ENCODE peak calls at places on chromosomes 13 and 19, in ten cellular contexts. P, N, M, U, A, L, Y, C, S and E are unnamed samples. For H3K4me1, the result is how much of the 10 kb centered on the place peaks cover.

GRCh38 chr13:28548872-28549271 is 53.9 kb upstream of the FLT1 start:
- DNase-seq in Y (no peak), U (peak), L (no peak), A (no peak), M (no peak), P (no peak), S (no peak), C (no peak), N (no peak), E (no peak)

GRCh38 chr19:44512326-44513298 is 12.3 kb upstream of the ZNF180 start:
- DNase-seq in N (no peak), P (no peak), Y (no peak), S (peak), L (no peak), C (peak), M (peak), U (peak), A (no peak), E (no peak)

GRCh38 chr13:41601718-41602445 is 144.5 kb downstream of the RGCC start:
- DNase-seq in M (no peak), S (no peak), P (no peak), U (no peak), C (no peak), A (no peak), N (no peak), Y (no peak), L (no peak), E (no peak)

GRCh38 chr13:51781246-51782022 is 22.5 kb downstream of the DHRS12 start:
- DNase-seq in C (peak), Y (no peak), S (peak), A (no peak), P (no peak), N (no peak), L (no peak), M (peak), U (peak), E (peak)

GRCh38 chr13:21670006-21670882 is 629 bp upstream of the FGF9 start:
- DNase-seq in P (peak), N (peak), S (peak), A (peak), Y (peak), C (peak), U (peak), L (peak), M (peak), E (peak)

GRCh38 chr13:95349267-95349666 is 48.0 kb upstream of the ABCC4 start:
- DNase-seq in Y (no peak), C (no peak), U (no peak), P (no peak), S (no peak), L (no peak), M (no peak), N (no peak), A (peak), E (no peak)

GRCh38 chr13:68369739-68370138 is 1139.6 kb upstream of the PCDH9 start:
- DNase-seq in Y (no peak), A (no peak), C (peak), P (no peak), L (no peak), S (no peak), N (no peak), M (no peak), U (peak), E (no peak)

GRCh38 chr13:49635599-49636433 is 7.5 kb downstream of the ARL11 start:
- DNase-seq in N (no peak), P (peak), Y (no peak), L (no peak), M (peak), S (no peak), C (no peak), U (peak), A (peak), E (no peak)

GRCh38 chr19:3071764-3072163 is 9.5 kb upstream of the TLE5 start:
- DNase-seq in M (no peak), A (no peak), Y (no peak), P (no peak), C (no peak), N (no peak), S (no peak), U (no peak), L (no peak), E (no peak)

GRCh38 chr13:34257980-34258379 is 440.0 kb downstream of the RFC3 start:
- DNase-seq in M (peak), U (no peak), N (no peak), S (no peak), L (no peak), P (no peak), Y (no peak), C (no peak), A (no peak), E (no peak)

GRCh38 chr13:110323172-110323851 is 16.2 kb downstream of the COL4A2 start:
- DNase-seq in C (no peak), S (no peak), P (no peak), N (no peak), M (peak), U (peak), A (no peak), L (no peak), Y (no peak), E (no peak)

GRCh38 chr13:112968380-112968909 is 569 bp upstream of the MCF2L start:
- DNase-seq in M (no peak), C (peak), N (no peak), S (no peak), P (no peak), Y (peak), U (peak), L (peak), A (no peak), E (no peak)

GRCh38 chr19:3029070-3029923 is at the start of gene TLE2:
- DNase-seq in Y (no peak), P (no peak), A (no peak), S (no peak), L (no peak), N (no peak), U (peak), C (peak), M (no peak), E (no peak)

GRCh38 chr19:56162258-56162657 is 13.6 kb upstream of the GALP start:
- DNase-seq in S (no peak), Y (no peak), M (no peak), C (peak), P (no peak), A (no peak), L (no peak), U (no peak), N (no peak), E (no peak)

GRCh38 chr19:55027472-55028337 is 10.4 kb downstream of the GP6 start:
- DNase-seq in P (no peak), M (peak), Y (no peak), C (no peak), A (no peak), L (no peak), N (no peak), S (no peak), U (no peak), E (no peak)

GRCh38 chr13:23899555-23899954 is 2.3 kb upstream of the C1QTNF9B start:
- DNase-seq in L (no peak), Y (no peak), P (peak), U (peak), M (peak), A (peak), S (peak), N (peak), C (peak), E (no peak)

GRCh38 chr13:102846261-102847015 is 606 bp downstream of the ERCC5 start:
- DNase-seq in N (no peak), U (peak), A (peak), M (peak), S (peak), Y (peak), L (peak), C (peak), P (no peak), E (peak)

GRCh38 chr19:13958043-13958442 is 5.7 kb downstream of the DCAF15 start:
- DNase-seq in C (no peak), S (no peak), A (no peak), M (no peak), L (no peak), P (no peak), N (no peak), Y (no peak), U (no peak), E (no peak)

GRCh38 chr13:50945669-50946068 is 36.1 kb downstream of the RNASEH2B start:
- DNase-seq in Y (no peak), S (no peak), N (no peak), L (no peak), U (no peak), P (no peak), C (no peak), A (no peak), M (no peak), E (no peak)

GRCh38 chr13:30689752-30690151 is 45.6 kb upstream of the ALOX5AP start:
- DNase-seq in U (no peak), A (no peak), S (no peak), M (no peak), N (no peak), Y (no peak), L (no peak), C (no peak), P (no peak), E (no peak)
- H3K4me3 ChIP-seq in U (no peak), A (peak), S (no peak), M (peak), N (no peak), Y (peak), L (peak), C (no peak), P (no peak), E (peak)

GRCh38 chr19:46346821-46347571 is at the start of gene PPP5C:
- DNase-seq in P (peak), L (peak), M (peak), Y (peak), N (peak), U (peak), A (peak), S (peak), C (peak), E (peak)

GRCh38 chr19:46350029-46350757 is 3.3 kb downstream of the PPP5C start:
- DNase-seq in U (no peak), L (no peak), C (no peak), Y (no peak), P (no peak), N (no peak), S (peak), A (no peak), M (no peak), E (no peak)

GRCh38 chr19:46349311-46349993 is 2.6 kb downstream of the PPP5C start:
- DNase-seq in N (no peak), Y (peak), C (no peak), A (no peak), U (no peak), L (no peak), S (no peak), P (no peak), M (peak), E (no peak)

GRCh38 chr19:46347572-46347883 is 641 bp downstream of the PPP5C start:
- DNase-seq in Y (no peak), A (no peak), U (no peak), P (no peak), L (no peak), C (no peak), M (no peak), N (no peak), S (no peak), E (no peak)

GRCh38 chr19:46347985-46348384 is 1.1 kb downstream of the PPP5C start:
- DNase-seq in N (no peak), P (no peak), C (no peak), A (no peak), S (no peak), Y (no peak), L (no peak), U (no peak), M (peak), E (no peak)
- H3K4me1 ChIP-seq in N (under half), P (under half), C (under half), A (under half), S (under half), Y (half or more), L (under half), U (under half), M (under half), E (under half)

DNA sequence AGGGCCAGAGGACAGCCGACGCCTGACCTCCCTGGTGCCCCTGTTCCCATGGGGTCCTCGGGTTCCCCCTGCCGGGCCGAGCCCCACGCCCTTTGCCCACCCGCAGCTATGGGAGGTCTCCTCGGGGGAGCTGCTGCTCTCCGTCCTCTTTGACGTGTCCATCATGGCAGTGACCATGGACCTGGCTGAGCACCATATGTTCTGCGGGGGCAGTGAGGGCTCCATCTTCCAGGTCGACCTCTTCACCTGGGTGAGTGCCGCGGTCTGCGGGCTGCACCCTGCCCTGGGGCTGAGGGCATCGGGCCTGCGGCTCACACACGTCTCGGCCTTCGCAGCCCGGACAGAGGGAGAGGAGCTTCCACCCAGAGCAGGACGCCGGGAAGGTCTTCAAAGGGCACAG is 6.6 kb downstream of the WDR18 start:
- DNase-seq in S (peak), M (no peak), Y (no peak), A (no peak), N (no peak), C (no peak), L (no peak), P (no peak), U (no peak), E (no peak)
- H3K4me3 ChIP-seq in S (no peak), M (no peak), Y (no peak), A (no peak), N (no peak), C (no peak), L (no peak), P (no peak), U (no peak), E (no peak)

GRCh38 chr19:18494267-18494607 is 27.6 kb downstream of the ELL start:
- DNase-seq in N (no peak), P (no peak), A (no peak), L (no peak), U (no peak), M (no peak), C (no peak), S (no peak), Y (no peak), E (no peak)

GRCh38 chr19:18493440-18494266 is 28.2 kb downstream of the ELL start:
- DNase-seq in Y (no peak), C (no peak), M (no peak), U (no peak), A (no peak), P (no peak), S (no peak), L (no peak), N (no peak), E (no peak)

GRCh38 chr19:18490719-18491118 is 31.2 kb downstream of the ELL start:
- DNase-seq in C (no peak), S (no peak), P (no peak), U (no peak), L (no peak), N (no peak), M (no peak), Y (no peak), A (no peak), E (no peak)

GRCh38 chr19:18489627-18490184 is 32.2 kb downstream of the ELL start:
- DNase-seq in C (no peak), S (no peak), A (no peak), M (no peak), U (no peak), L (no peak), N (no peak), Y (no peak), P (no peak), E (no peak)

DNA sequence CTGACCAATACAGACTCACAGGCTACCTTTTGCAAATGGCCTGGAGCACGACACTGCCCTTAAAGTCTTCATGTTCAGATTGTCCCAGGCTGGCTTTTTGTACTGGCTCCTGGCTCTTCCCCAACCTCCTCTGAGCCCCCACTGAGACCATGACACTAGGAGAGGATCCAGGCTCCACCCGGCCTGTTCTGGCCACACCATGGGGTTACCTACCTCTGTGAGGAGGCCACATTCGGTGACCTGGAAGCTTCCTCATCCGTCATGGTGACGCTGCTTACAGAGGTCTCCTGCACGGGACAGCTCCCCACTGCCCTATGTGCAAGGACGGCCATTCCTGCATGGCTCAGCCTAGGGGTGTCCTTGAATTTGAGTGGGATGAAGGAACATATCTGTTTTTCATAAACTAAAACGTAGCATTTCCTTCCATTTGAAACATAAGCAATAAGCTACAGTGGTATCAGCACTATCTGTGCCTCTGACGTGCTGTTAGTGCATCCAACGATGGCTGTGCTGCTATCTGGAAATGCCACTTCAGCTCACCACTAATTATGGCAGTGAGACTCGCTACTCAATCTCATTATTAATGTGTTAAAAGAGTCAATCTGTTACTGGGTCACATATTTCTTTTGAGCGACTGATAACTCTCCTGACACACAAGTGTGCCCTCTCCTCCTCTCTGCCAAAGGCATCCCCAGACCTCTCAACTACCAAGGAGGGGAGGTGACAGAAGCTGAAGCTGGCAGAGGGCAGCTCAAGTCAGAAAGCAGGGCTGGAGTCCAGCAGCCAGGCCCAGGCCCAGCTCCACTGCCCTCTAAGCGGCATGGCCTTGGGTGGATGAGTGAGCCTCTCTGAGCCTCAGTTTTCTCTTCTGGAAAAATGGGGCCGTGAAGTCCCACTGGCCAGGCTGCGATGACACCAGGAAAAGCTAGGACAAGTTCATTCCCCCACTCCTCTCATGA is 29.6 kb downstream of the ELL start:
- DNase-seq in Y (no peak), A (no peak), N (no peak), P (no peak), C (no peak), S (no peak), U (no peak), M (no peak), L (no peak), E (no peak)
- H3K4me1 ChIP-seq in Y (half or more), A (half or more), N (under half), P (under half), C (under half), S (under half), U (under half), M (under half), L (half or more), E (half or more)

DNA sequence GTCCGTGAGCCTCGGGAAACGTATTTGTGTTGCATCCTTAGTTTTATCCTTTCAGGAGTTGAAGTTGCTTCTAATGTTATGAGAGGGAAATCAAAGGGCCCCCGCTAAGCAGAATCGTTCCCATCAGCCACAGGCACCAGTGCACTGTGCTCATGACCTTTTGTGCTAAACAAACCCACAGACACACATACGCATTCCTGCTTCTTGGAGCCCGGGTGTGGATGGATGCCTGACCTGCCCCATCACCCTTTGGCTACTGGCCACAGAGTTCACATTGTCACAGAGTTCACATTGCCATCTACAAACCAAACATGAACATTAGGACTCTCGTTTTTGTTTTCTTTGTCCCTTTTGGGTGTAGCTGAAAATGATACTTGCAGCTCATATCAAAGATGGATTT is 47.2 kb downstream of the CHST8 start:
- DNase-seq in N (no peak), P (no peak), M (no peak), C (no peak), S (no peak), Y (no peak), L (no peak), U (no peak), A (no peak), E (no peak)
- H3K4me3 ChIP-seq in N (no peak), P (no peak), M (no peak), C (no peak), S (no peak), Y (no peak), L (no peak), U (no peak), A (no peak), E (no peak)

GRCh38 chr19:41547569-41547968 is 28.4 kb upstream of the CEACAM21 start:
- DNase-seq in M (no peak), P (no peak), S (no peak), U (no peak), L (no peak), Y (no peak), A (no peak), C (no peak), N (no peak), E (no peak)
- H3K4me1 ChIP-seq in M (under half), P (under half), S (under half), U (under half), L (under half), Y (under half), A (under half), C (under half), N (under half), E (under half)